ENCODE peak calls at places on chromosomes 3 and 15, in four cellular contexts. B is NCI-H748 treated with DMSO at 0.1 percent for 48 hours, H is iPS DF 6.9, O is hypothalamus. R is an unnamed sample.

GRCh38 chr3:149197669-149198068 is 24.0 kb downstream of the CP start:
- DNase-seq in B (no peak), H (no peak), O (no peak), R (no peak)

GRCh38 chr3:20975221-20975620 is 775.8 kb downstream of the ZNF385D start:
- DNase-seq in B (no peak), H (no peak), O (no peak), R (no peak)

GRCh38 chr15:96020133-96020532 is 310.4 kb upstream of the NR2F2 start:
- DNase-seq in B (no peak), H (no peak), O (peak), R (no peak)

GRCh38 chr15:72319360-72319984 is 485 bp downstream of the CELF6 start:
- DNase-seq in B (no peak), H (peak), O (peak), R (peak)

GRCh38 chr3:16738451-16738850 is 133.2 kb upstream of the DAZL start:
- DNase-seq in B (no peak), H (no peak), O (no peak), R (no peak)

GRCh38 chr3:104604326-104605010 is 762.2 kb upstream of the ALCAM start:
- DNase-seq in B (no peak), H (no peak), O (no peak), R (no peak)

GRCh38 chr3:98777801-98778220 is 14.7 kb downstream of the ST3GAL6 start:
- DNase-seq in B (no peak), H (no peak), O (no peak), R (no peak)

GRCh38 chr3:66490214-66490613 is 10.6 kb downstream of the LRIG1 start:
- DNase-seq in B (no peak), H (no peak), O (no peak), R (no peak)

GRCh38 chr3:141078200-141078599 is 27.1 kb downstream of the SPSB4 start:
- DNase-seq in B (no peak), H (no peak), O (no peak), R (no peak)

GRCh38 chr3:170614214-170614966 is 28.5 kb upstream of the SLC7A14 start:
- DNase-seq in B (no peak), H (no peak), O (no peak), R (no peak)

GRCh38 chr3:34268032-34268760 is 469.8 kb downstream of the PDCD6IP start:
- DNase-seq in B (no peak), H (no peak), O (no peak), R (no peak)

GRCh38 chr3:38755130-38755529 is 60.9 kb downstream of the SCN10A start:
- DNase-seq in B (no peak), H (no peak), O (no peak), R (no peak)

GRCh38 chr3:32392530-32393302 is 1.1 kb downstream of the CMTM7 start:
- DNase-seq in B (no peak), H (no peak), O (no peak), R (no peak)

GRCh38 chr3:49668414-49668797 is 5.7 kb upstream of the APEH start:
- DNase-seq in B (no peak), H (no peak), O (no peak), R (no peak)

GRCh38 chr3:89172150-89172549 is 64.7 kb downstream of the EPHA3 start:
- DNase-seq in B (no peak), H (no peak), O (no peak), R (no peak)

GRCh38 chr15:39580630-39581500 is at the start of gene THBS1:
- DNase-seq in B (no peak), H (peak), O (no peak), R (peak)